ENCODE peak calls at places on chromosomes 2 and 18, in nine cellular contexts. J is right cardiac atrium, X is MM.1S, B is GM23248, H is neural progenitor cell, U is PC-3, F is breast epithelium, E is aorta, P is vagina. A is an unnamed sample. For H3K4me1, the result is how much of the 10 kb centered on the place peaks cover.

GRCh38 chr18:7329036-7329435 is 98.1 kb downstream of the LRRC30 start:
- DNase-seq in F (no peak), H (no peak), E (no peak), P (no peak), B (peak), X (no peak), U (peak), J (no peak), A (no peak)

GRCh38 chr2:207107551-207107950 is 58.2 kb downstream of the KLF7 start:
- DNase-seq in E (no peak), B (no peak), F (no peak), X (no peak), J (no peak), P (no peak), U (no peak), H (no peak), A (peak)

GRCh38 chr2:54103454-54104314 is 11.7 kb upstream of the ACYP2 start:
- DNase-seq in P (no peak), F (no peak), H (peak), E (no peak), X (peak), U (peak), B (peak), J (peak), A (peak)

GRCh38 chr2:54106631-54107454 is 8.6 kb upstream of the ACYP2 start:
- DNase-seq in J (no peak), B (peak), X (peak), F (no peak), U (peak), P (no peak), E (no peak), H (peak), A (no peak)

GRCh38 chr18:79548621-79548985 is 131.0 kb upstream of the CTDP1 start:
- DNase-seq in H (no peak), F (no peak), J (peak), E (peak), X (no peak), B (no peak), P (no peak), U (no peak), A (peak)

GRCh38 chr2:180979935-180980184 is 545 bp upstream of the UBE2E3 start:
- DNase-seq in H (no peak), B (no peak), E (no peak), P (no peak), U (no peak), X (no peak), J (no peak), F (no peak), A (no peak)

GRCh38 chr2:121187922-121188411 is 97.0 kb downstream of the TFCP2L1 start:
- DNase-seq in U (no peak), E (no peak), F (no peak), P (no peak), X (no peak), H (no peak), J (no peak), B (no peak), A (no peak)

GRCh38 chr18:35695384-35695783 is 113.8 kb downstream of the GALNT1 start:
- DNase-seq in U (no peak), J (no peak), H (no peak), F (no peak), B (no peak), E (no peak), X (no peak), P (no peak), A (no peak)

GRCh38 chr2:171615071-171615470 is 72.2 kb upstream of the DYNC1I2 start:
- DNase-seq in X (no peak), U (no peak), P (no peak), E (no peak), F (no peak), H (no peak), B (peak), J (no peak), A (no peak)

GRCh38 chr2:10141736-10142639 is 19.4 kb downstream of the RRM2 start:
- DNase-seq in J (peak), F (no peak), P (no peak), U (peak), B (peak), H (peak), E (no peak), X (no peak), A (no peak)

GRCh38 chr2:120470717-120471060 is 124.8 kb downstream of the INHBB start:
- DNase-seq in F (no peak), X (no peak), U (no peak), J (no peak), E (no peak), H (no peak), B (peak), P (no peak), A (no peak)

GRCh38 chr2:127566139-127566417 is 30.6 kb downstream of the MYO7B start:
- DNase-seq in E (no peak), U (no peak), X (no peak), P (no peak), F (no peak), H (no peak), B (no peak), J (peak), A (no peak)

GRCh38 chr2:217393585-217394032 is 533.7 kb upstream of the TNP1 start:
- DNase-seq in J (peak), H (no peak), U (peak), B (peak), X (no peak), F (no peak), E (peak), P (no peak), A (peak)

GRCh38 chr2:55771612-55772011 is 78.0 kb upstream of the PNPT1 start:
- DNase-seq in H (peak), X (peak), F (no peak), P (no peak), U (peak), J (no peak), E (no peak), B (peak), A (no peak)

GRCh38 chr2:27420996-27421395 is 7.4 kb upstream of the NRBP1 start:
- DNase-seq in J (no peak), F (no peak), P (no peak), E (no peak), B (no peak), X (no peak), H (no peak), U (no peak), A (no peak)

GRCh38 chr2:174593574-174594203 is 3.9 kb downstream of the WIPF1 start:
- DNase-seq in E (no peak), P (no peak), B (peak), U (peak), J (no peak), X (peak), F (no peak), H (peak), A (no peak)

GRCh38 chr2:106363788-106364187 is 104.4 kb downstream of the RGPD3 start:
- DNase-seq in H (no peak), F (no peak), J (no peak), E (no peak), U (peak), P (no peak), B (peak), X (no peak), A (no peak)

GRCh38 chr18:45650321-45650720 is 35.0 kb downstream of the SLC14A2 start:
- DNase-seq in J (no peak), H (no peak), B (no peak), E (no peak), P (no peak), F (no peak), X (no peak), U (no peak), A (no peak)

GRCh38 chr2:143128681-143129580 is at the start of gene ARHGAP15:
- DNase-seq in P (no peak), J (peak), E (no peak), X (peak), F (no peak), U (no peak), H (no peak), B (no peak), A (no peak)

GRCh38 chr2:30759481-30759880 is 47.8 kb downstream of the CAPN13 start:
- DNase-seq in H (no peak), X (no peak), U (no peak), E (no peak), J (no peak), B (no peak), F (peak), P (no peak), A (no peak)

GRCh38 chr2:221571391-221572179 is 519 bp downstream of the EPHA4 start:
- DNase-seq in X (peak), U (peak), H (peak), E (peak), F (no peak), P (no peak), B (peak), J (peak), A (peak)

GRCh38 chr18:25862881-25863600 is 227.4 kb downstream of the SS18 start:
- DNase-seq in J (no peak), X (no peak), H (no peak), U (no peak), P (no peak), F (no peak), E (no peak), B (peak), A (no peak)

GRCh38 chr2:180359522-180360282 is 352.6 kb upstream of the CWC22 start:
- DNase-seq in P (no peak), B (peak), E (no peak), H (no peak), X (peak), U (peak), F (peak), J (no peak), A (no peak)

GRCh38 chr18:24187049-24187448 is 48.2 kb downstream of the CABYR start:
- DNase-seq in X (peak), J (no peak), F (no peak), P (no peak), U (no peak), H (no peak), E (no peak), B (no peak), A (no peak)

GRCh38 chr2:64133354-64133753 is 10.9 kb downstream of the PELI1 start:
- DNase-seq in X (no peak), J (no peak), H (no peak), F (no peak), B (no peak), P (no peak), U (no peak), E (no peak), A (no peak)

GRCh38 chr2:170313636-170314348 is 135.8 kb downstream of the MYO3B start:
- DNase-seq in P (no peak), J (no peak), F (no peak), B (peak), X (no peak), H (no peak), E (no peak), U (peak), A (no peak)

GRCh38 chr2:24822049-24822706 is 29.0 kb downstream of the CENPO start:
- DNase-seq in P (peak), B (no peak), X (peak), F (no peak), U (no peak), E (peak), J (no peak), H (peak), A (no peak)

GRCh38 chr2:170714156-170715061 is 728 bp upstream of the SP5 start:
- DNase-seq in B (peak), J (peak), E (peak), H (peak), P (no peak), X (peak), U (peak), F (no peak), A (peak)

GRCh38 chr18:80196528-80197320 is 50.6 kb downstream of the PARD6G start:
- DNase-seq in X (no peak), E (no peak), F (no peak), H (peak), B (peak), U (no peak), P (peak), J (no peak), A (no peak)

GRCh38 chr2:195138435-195138834 is 518.6 kb upstream of the SLC39A10 start:
- DNase-seq in X (no peak), H (no peak), P (no peak), U (no peak), J (no peak), F (no peak), B (no peak), E (no peak), A (no peak)
- H3K4me1 ChIP-seq in X (under half), H (under half), P (under half), U (under half), J (under half), F (under half), B (under half), E (under half), A (under half)

DNA sequence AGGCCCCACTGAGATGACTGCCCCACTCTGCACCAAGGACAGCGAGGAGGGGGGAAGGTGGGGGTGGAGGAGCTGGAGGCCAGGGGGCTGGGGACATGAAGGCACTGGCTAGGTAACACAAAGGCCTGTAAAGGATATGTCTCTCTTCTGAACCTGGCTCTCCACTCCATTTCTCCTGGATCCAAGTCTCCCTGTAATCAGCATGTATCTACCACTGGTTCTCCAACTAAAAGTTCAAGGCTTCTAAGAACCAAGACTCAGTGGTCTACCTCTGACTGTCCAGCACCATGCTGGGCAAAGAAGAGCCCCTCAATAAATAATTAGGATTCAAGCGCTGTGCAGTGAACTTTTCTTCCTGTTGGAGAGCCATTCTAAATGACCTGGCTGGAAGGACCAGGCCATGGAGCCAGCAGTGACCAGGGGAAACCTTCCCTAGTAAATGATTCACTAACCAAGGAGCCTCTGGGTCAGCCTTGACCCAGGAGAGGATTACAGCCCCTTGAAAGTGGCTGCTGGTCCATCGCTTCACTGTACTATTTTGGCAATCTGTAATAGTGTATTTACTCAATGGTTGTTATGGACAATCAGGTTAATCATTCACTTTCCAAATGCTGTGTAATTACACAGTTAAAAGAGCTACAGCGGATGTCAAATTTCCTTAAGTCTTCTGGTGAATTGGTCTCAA is 73.2 kb downstream of the BCL11A start:
- DNase-seq in X (no peak), J (no peak), F (no peak), B (no peak), H (no peak), E (no peak), U (no peak), P (no peak), A (no peak)
- H3K4me1 ChIP-seq in X (under half), J (under half), F (under half), B (under half), H (under half), E (under half), U (under half), P (under half), A (under half)

DNA sequence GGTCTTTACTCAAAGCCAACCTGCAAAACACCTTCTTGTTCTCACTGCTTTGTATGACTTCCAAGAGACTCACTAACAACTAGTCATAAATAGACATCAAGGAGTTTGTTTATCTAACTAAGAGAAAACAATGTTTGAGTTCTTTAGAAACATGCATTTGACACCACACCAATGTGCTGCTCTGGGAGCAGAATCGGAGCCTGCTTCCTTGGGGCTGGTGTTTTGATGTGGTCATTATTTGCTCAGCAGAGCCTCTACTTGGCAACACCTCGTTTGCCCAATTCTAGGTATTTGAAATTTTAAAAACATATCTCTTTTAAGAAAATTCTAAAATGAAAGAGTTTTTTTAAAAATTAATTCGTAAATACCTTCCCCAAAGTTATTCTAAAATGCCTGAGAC is 167.5 kb downstream of the BCL2 start:
- DNase-seq in X (no peak), H (no peak), P (no peak), J (no peak), F (no peak), E (no peak), U (no peak), B (no peak), A (no peak)
- H3K4me1 ChIP-seq in X (under half), H (under half), P (half or more), J (under half), F (under half), E (under half), U (under half), B (under half), A (under half)

GRCh38 chr18:9115984-9116383 is 13.5 kb downstream of the NDUFV2 start:
- DNase-seq in X (no peak), J (no peak), H (no peak), U (no peak), P (no peak), B (no peak), F (no peak), E (no peak), A (no peak)
- H3K4me1 ChIP-seq in X (under half), J (under half), H (under half), U (under half), P (half or more), B (under half), F (under half), E (under half), A (under half)